ENCODE peak calls at places on chromosomes 11 and 22, in four cellular contexts. One of them, this sample, is unnamed.

GRCh38 chr22:26476705-26477340 is 6.8 kb downstream of the HPS4 start:
- DNase-seq in HepG2: peak; percentile 32
- DNase-seq in H1: no peak
- DNase-seq in GM12878: no peak
- DNase-seq in this sample: no peak

GRCh38 chr11:79963886-79964660 is 523.2 kb upstream of the TENM4 start:
- DNase-seq in GM12878: no peak
- DNase-seq in HepG2: no peak
- DNase-seq in H1: no peak
- DNase-seq in this sample: no peak

GRCh38 chr11:130216591-130217132 is 57.1 kb downstream of the ST14 start:
- DNase-seq in GM12878: no peak
- DNase-seq in HepG2: no peak
- DNase-seq in H1: peak; percentile 47
- DNase-seq in this sample: no peak

GRCh38 chr22:22684605-22685561 is 40.5 kb downstream of the GGTLC2 start:
- DNase-seq in GM12878: no peak
- DNase-seq in HepG2: no peak
- DNase-seq in H1: peak; percentile 66
- DNase-seq in this sample: peak; percentile 78

GRCh38 chr11:74182635-74183034 is 11.5 kb downstream of the PPME1 start:
- DNase-seq in H1: no peak
- DNase-seq in HepG2: no peak
- DNase-seq in GM12878: no peak
- DNase-seq in this sample: no peak

GRCh38 chr22:38205261-38206128 is 3.7 kb downstream of the MAFF start:
- DNase-seq in GM12878: no peak
- DNase-seq in H1: no peak
- DNase-seq in HepG2: no peak
- DNase-seq in this sample: no peak

GRCh38 chr11:68840661-68841653 is 759 bp downstream of the CPT1A start:
- DNase-seq in GM12878: no peak
- DNase-seq in HepG2: no peak
- DNase-seq in H1: peak; percentile 73
- DNase-seq in this sample: peak; percentile 55

GRCh38 chr11:45094958-45095690 is 51.3 kb upstream of the PRDM11 start:
- DNase-seq in GM12878: no peak
- DNase-seq in HepG2: no peak
- DNase-seq in H1: no peak
- DNase-seq in this sample: no peak

GRCh38 chr11:128711136-128711535 is 17.3 kb downstream of the FLI1 start:
- DNase-seq in HepG2: no peak
- DNase-seq in H1: no peak
- DNase-seq in GM12878: no peak
- DNase-seq in this sample: no peak

GRCh38 chr11:67665537-67666302 is 8.7 kb downstream of the ALDH3B2 start:
- DNase-seq in H1: no peak
- DNase-seq in GM12878: no peak
- DNase-seq in HepG2: no peak
- DNase-seq in this sample: peak; percentile 53

GRCh38 chr11:119427279-119427678 is 4.3 kb upstream of the THY1 start:
- DNase-seq in H1: no peak
- DNase-seq in HepG2: no peak
- DNase-seq in GM12878: no peak
- DNase-seq in this sample: peak; percentile 57

GRCh38 chr11:47899801-47900200 is 51.7 kb upstream of the NUP160 start:
- DNase-seq in HepG2: no peak
- DNase-seq in H1: no peak
- DNase-seq in GM12878: peak; percentile 75
- DNase-seq in this sample: no peak

GRCh38 chr11:48141475-48142100 is 75.0 kb upstream of the OR4B1 start:
- DNase-seq in H1: no peak
- DNase-seq in HepG2: no peak
- DNase-seq in GM12878: no peak
- DNase-seq in this sample: no peak

GRCh38 chr11:65440831-65441499 is 18.4 kb downstream of the NEAT1 start:
- DNase-seq in HepG2: no peak
- DNase-seq in GM12878: peak; percentile 98
- DNase-seq in H1: no peak
- DNase-seq in this sample: no peak

GRCh38 chr22:24521791-24522245 is 26.7 kb downstream of the UPB1 start:
- DNase-seq in GM12878: no peak
- DNase-seq in H1: peak; percentile 69
- DNase-seq in HepG2: peak; percentile 86
- DNase-seq in this sample: peak; percentile 33

GRCh38 chr11:1845571-1846452 is 7.0 kb downstream of the TNNI2 start:
- DNase-seq in GM12878: no peak
- DNase-seq in HepG2: no peak
- DNase-seq in H1: no peak
- DNase-seq in this sample: no peak

GRCh38 chr11:73566977-73567755 is 30.7 kb downstream of the FAM168A start:
- DNase-seq in HepG2: no peak
- DNase-seq in H1: no peak
- DNase-seq in GM12878: no peak
- DNase-seq in this sample: no peak

GRCh38 chr11:96424693-96425092 is 34.9 kb downstream of the JRKL start:
- DNase-seq in H1: no peak
- DNase-seq in HepG2: no peak
- DNase-seq in GM12878: no peak
- DNase-seq in this sample: no peak

GRCh38 chr11:3153291-3153861 is 11.7 kb downstream of the OSBPL5 start:
- DNase-seq in HepG2: no peak
- DNase-seq in H1: no peak
- DNase-seq in GM12878: no peak
- DNase-seq in this sample: no peak

GRCh38 chr22:49621601-49622210 is 206.0 kb downstream of the BRD1 start:
- DNase-seq in GM12878: no peak
- DNase-seq in H1: no peak
- DNase-seq in HepG2: no peak
- DNase-seq in this sample: no peak

GRCh38 chr11:11620966-11621880 is 582 bp downstream of the GALNT18 start:
- DNase-seq in HepG2: no peak
- DNase-seq in H1: no peak
- DNase-seq in GM12878: no peak
- DNase-seq in this sample: no peak

GRCh38 chr11:11622772-11623531 is 1.1 kb upstream of the GALNT18 start:
- DNase-seq in GM12878: no peak
- DNase-seq in H1: no peak
- DNase-seq in HepG2: peak; percentile 18
- DNase-seq in this sample: no peak

GRCh38 chr11:11620251-11620965 is 1.4 kb downstream of the GALNT18 start:
- DNase-seq in GM12878: no peak
- DNase-seq in H1: peak; percentile 74
- DNase-seq in HepG2: no peak
- DNase-seq in this sample: no peak

GRCh38 chr11:11621881-11622706 is at the start of gene GALNT18:
- DNase-seq in H1: peak; percentile 87
- DNase-seq in GM12878: peak; percentile 68
- DNase-seq in HepG2: peak; percentile 67
- DNase-seq in this sample: peak; percentile 100

GRCh38 chr11:11618973-11619435 is 2.8 kb downstream of the GALNT18 start:
- DNase-seq in GM12878: no peak
- DNase-seq in H1: no peak
- DNase-seq in HepG2: peak; percentile 6
- DNase-seq in this sample: peak; percentile 7
- H3K4me3 ChIP-seq in GM12878: peak overlapping the region; percentile 88
- H3K4me3 ChIP-seq in H1: no peak overlapping the region
- H3K4me3 ChIP-seq in HepG2: no peak overlapping the region
- H3K4me3 ChIP-seq in this sample: no peak overlapping the region

DNA sequence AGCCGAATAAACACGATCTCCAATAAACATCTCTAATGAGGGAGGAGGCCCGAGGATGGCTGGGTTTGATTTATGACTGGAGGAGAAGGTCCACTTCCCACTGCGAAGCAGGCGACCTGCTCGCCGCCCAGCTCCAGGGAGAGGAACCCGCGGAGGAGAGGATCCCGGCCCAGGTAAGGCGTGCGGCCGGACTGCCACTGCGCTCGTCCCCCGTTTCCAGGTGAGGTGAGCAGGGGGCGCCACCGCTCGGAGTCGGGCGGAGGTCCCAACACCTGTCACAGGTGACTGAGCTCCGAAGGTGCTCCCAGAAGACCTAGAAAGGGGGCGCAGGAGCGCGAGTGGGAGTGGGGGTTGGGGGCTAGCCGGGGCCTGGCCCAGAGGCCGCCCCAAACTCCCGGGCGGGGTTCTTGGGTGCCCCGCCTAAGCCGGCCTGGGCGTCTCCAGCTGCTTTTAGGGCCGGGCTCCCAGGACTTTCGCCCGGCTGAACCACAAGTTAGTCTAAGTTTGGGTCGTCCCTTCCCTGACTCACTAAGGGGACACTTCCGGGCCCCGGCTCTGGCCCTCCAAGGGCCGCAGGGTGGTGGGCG is 5.4 kb upstream of the PAX6 start:
- DNase-seq in H1: peak; percentile 74
- DNase-seq in HepG2: no peak
- DNase-seq in GM12878: no peak
- DNase-seq in this sample: peak; percentile 30
- TF ChIP-seq BRCA1 in H1: no peak
- TF ChIP-seq BRCA1 in HepG2: no peak
- TF ChIP-seq BRCA1 in GM12878: no peak
- TF ChIP-seq BRCA1 in this sample: no peak

GRCh38 chr11:121032546-121032945 is 8.6 kb downstream of the TBCEL start:
- DNase-seq in H1: no peak
- DNase-seq in GM12878: no peak
- DNase-seq in HepG2: peak; percentile 21
- DNase-seq in this sample: no peak
- TF ChIP-seq MAX in H1: no peak
- TF ChIP-seq MAX in GM12878: no peak
- TF ChIP-seq MAX in HepG2: no peak
- TF ChIP-seq MAX in this sample: no peak

GRCh38 chr22:46513908-46514550 is 23.4 kb downstream of the CELSR1 start:
- DNase-seq in GM12878: peak; percentile 23
- DNase-seq in H1: no peak
- DNase-seq in HepG2: no peak
- DNase-seq in this sample: no peak
- H3K4me3 ChIP-seq in GM12878: no peak overlapping the region
- H3K4me3 ChIP-seq in H1: no peak overlapping the region
- H3K4me3 ChIP-seq in HepG2: no peak overlapping the region
- H3K4me3 ChIP-seq in this sample: no peak overlapping the region

GRCh38 chr11:131373756-131374155 is 3.3 kb downstream of the NTM start:
- DNase-seq in H1: no peak
- DNase-seq in HepG2: no peak
- DNase-seq in GM12878: no peak
- DNase-seq in this sample: no peak

GRCh38 chr11:131375936-131376335 is 5.5 kb downstream of the NTM start:
- DNase-seq in HepG2: no peak
- DNase-seq in GM12878: no peak
- DNase-seq in H1: no peak
- DNase-seq in this sample: no peak

GRCh38 chr11:131375421-131375820 is 5.0 kb downstream of the NTM start:
- DNase-seq in H1: no peak
- DNase-seq in HepG2: no peak
- DNase-seq in GM12878: no peak
- DNase-seq in this sample: no peak

GRCh38 chr11:131373326-131373725 is 2.9 kb downstream of the NTM start:
- DNase-seq in GM12878: no peak
- DNase-seq in H1: no peak
- DNase-seq in HepG2: no peak
- DNase-seq in this sample: no peak

DNA sequence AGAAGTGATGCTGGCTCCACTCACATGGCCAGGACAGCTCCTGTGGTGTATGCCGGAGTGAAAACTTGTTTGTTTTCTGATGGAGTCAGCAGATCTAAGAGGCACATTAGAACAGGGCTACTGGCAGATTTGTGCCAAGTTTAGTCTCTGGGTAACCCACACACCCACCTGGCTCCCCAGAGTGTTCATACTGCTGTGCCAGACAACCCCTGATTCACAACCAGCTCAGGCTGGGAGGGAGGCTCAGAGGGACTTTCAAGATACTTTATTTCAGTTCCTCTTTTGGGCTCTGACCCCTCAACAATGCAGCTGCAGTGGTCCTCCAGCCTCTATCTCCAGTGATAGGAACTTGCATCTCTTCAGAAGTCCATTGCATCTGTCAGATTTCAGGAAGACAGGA is 8.5 kb downstream of the NTM start:
- DNase-seq in GM12878: peak; percentile 2
- DNase-seq in HepG2: no peak
- DNase-seq in H1: no peak
- DNase-seq in this sample: no peak
- TF ChIP-seq BRCA1 in GM12878: no peak
- TF ChIP-seq BRCA1 in HepG2: no peak
- TF ChIP-seq BRCA1 in H1: no peak
- TF ChIP-seq BRCA1 in this sample: no peak

GRCh38 chr11:134939905-134940304 is 527.9 kb upstream of the B3GAT1 start:
- DNase-seq in H1: no peak
- DNase-seq in GM12878: no peak
- DNase-seq in HepG2: peak; percentile 43
- DNase-seq in this sample: peak; percentile 15
- TF ChIP-seq MAX in H1: no peak
- TF ChIP-seq MAX in GM12878: no peak
- TF ChIP-seq MAX in HepG2: no peak
- TF ChIP-seq MAX in this sample: no peak

This sample was measured in K562.